ENCODE peak calls at places on chromosomes 5 and 9, in five cellular contexts. One of them, this sample, is unnamed.

GRCh38 chr5:87048156-87048555 is 219.5 kb upstream of the RASA1 start:
- DNase-seq in AG09309: no peak
- DNase-seq in brain microvascular endothelial cell: no peak
- DNase-seq in NB4: peak
- DNase-seq in Peyer's patch: no peak
- DNase-seq in this sample: no peak

GRCh38 chr5:133980652-133981051 is 12.2 kb upstream of the C5orf15 start:
- DNase-seq in brain microvascular endothelial cell: no peak
- DNase-seq in AG09309: no peak
- DNase-seq in Peyer's patch: no peak
- DNase-seq in NB4: no peak
- DNase-seq in this sample: no peak

GRCh38 chr9:92141144-92142129 is 26.2 kb upstream of the SPTLC1 start:
- DNase-seq in NB4: no peak
- DNase-seq in brain microvascular endothelial cell: no peak
- DNase-seq in AG09309: no peak
- DNase-seq in Peyer's patch: no peak
- DNase-seq in this sample: peak

GRCh38 chr9:92660266-92660665 is 9.7 kb downstream of the IPPK start:
- DNase-seq in Peyer's patch: no peak
- DNase-seq in AG09309: no peak
- DNase-seq in NB4: no peak
- DNase-seq in brain microvascular endothelial cell: no peak
- DNase-seq in this sample: no peak

GRCh38 chr9:122125158-122125890 is 32.2 kb upstream of the TTLL11 start:
- DNase-seq in NB4: peak
- DNase-seq in brain microvascular endothelial cell: peak
- DNase-seq in Peyer's patch: peak
- DNase-seq in AG09309: peak
- DNase-seq in this sample: peak

GRCh38 chr5:170552486-170553122 is 48.8 kb downstream of the KCNIP1 start:
- DNase-seq in AG09309: no peak
- DNase-seq in NB4: peak
- DNase-seq in Peyer's patch: no peak
- DNase-seq in brain microvascular endothelial cell: peak
- DNase-seq in this sample: peak

GRCh38 chr5:175710361-175710760 is 52.5 kb downstream of the HRH2 start:
- DNase-seq in brain microvascular endothelial cell: no peak
- DNase-seq in Peyer's patch: peak
- DNase-seq in NB4: no peak
- DNase-seq in AG09309: no peak
- DNase-seq in this sample: no peak

GRCh38 chr9:14400658-14400995 is 86.7 kb upstream of the NFIB start:
- DNase-seq in AG09309: no peak
- DNase-seq in brain microvascular endothelial cell: peak
- DNase-seq in Peyer's patch: no peak
- DNase-seq in NB4: peak
- DNase-seq in this sample: peak

GRCh38 chr5:17343675-17344074 is 126.2 kb downstream of the BASP1 start:
- DNase-seq in brain microvascular endothelial cell: peak
- DNase-seq in AG09309: peak
- DNase-seq in NB4: peak
- DNase-seq in Peyer's patch: no peak
- DNase-seq in this sample: peak

GRCh38 chr5:180090098-180090768 is 18.7 kb upstream of the RNF130 start:
- DNase-seq in NB4: peak
- DNase-seq in brain microvascular endothelial cell: peak
- DNase-seq in Peyer's patch: peak
- DNase-seq in AG09309: no peak
- DNase-seq in this sample: peak

GRCh38 chr9:99809586-99810357 is 11.9 kb upstream of the NR4A3 start:
- DNase-seq in AG09309: no peak
- DNase-seq in NB4: no peak
- DNase-seq in Peyer's patch: no peak
- DNase-seq in brain microvascular endothelial cell: no peak
- DNase-seq in this sample: no peak

GRCh38 chr9:100167176-100167575 is 68.1 kb downstream of the INVS start:
- DNase-seq in NB4: no peak
- DNase-seq in brain microvascular endothelial cell: peak
- DNase-seq in AG09309: no peak
- DNase-seq in Peyer's patch: no peak
- DNase-seq in this sample: peak

GRCh38 chr5:174317261-174317894 is 271.9 kb downstream of the NSG2 start:
- DNase-seq in Peyer's patch: no peak
- DNase-seq in AG09309: no peak
- DNase-seq in brain microvascular endothelial cell: peak
- DNase-seq in NB4: peak
- DNase-seq in this sample: peak

GRCh38 chr9:132797861-132798659 is 80.0 kb downstream of the AK8 start:
- DNase-seq in NB4: no peak
- DNase-seq in AG09309: no peak
- DNase-seq in brain microvascular endothelial cell: no peak
- DNase-seq in Peyer's patch: no peak
- DNase-seq in this sample: no peak

GRCh38 chr5:81980160-81980559 is 8.3 kb downstream of the ATG10 start:
- DNase-seq in brain microvascular endothelial cell: no peak
- DNase-seq in NB4: no peak
- DNase-seq in AG09309: no peak
- DNase-seq in Peyer's patch: no peak
- DNase-seq in this sample: no peak

GRCh38 chr9:78930281-78930680 is 633.4 kb downstream of the PSAT1 start:
- DNase-seq in NB4: no peak
- DNase-seq in Peyer's patch: no peak
- DNase-seq in brain microvascular endothelial cell: no peak
- DNase-seq in AG09309: no peak
- DNase-seq in this sample: no peak

GRCh38 chr5:146662229-146662628 is 146.2 kb upstream of the GPR151 start:
- DNase-seq in brain microvascular endothelial cell: peak
- DNase-seq in AG09309: no peak
- DNase-seq in Peyer's patch: no peak
- DNase-seq in NB4: peak
- DNase-seq in this sample: peak

GRCh38 chr9:94081864-94082468 is 2.3 kb upstream of the PTPDC1 start:
- DNase-seq in AG09309: no peak
- DNase-seq in NB4: no peak
- DNase-seq in Peyer's patch: no peak
- DNase-seq in brain microvascular endothelial cell: no peak
- DNase-seq in this sample: no peak

GRCh38 chr9:127210851-127211730 is 53.5 kb upstream of the GARNL3 start:
- DNase-seq in AG09309: no peak
- DNase-seq in Peyer's patch: peak
- DNase-seq in brain microvascular endothelial cell: no peak
- DNase-seq in NB4: no peak
- DNase-seq in this sample: no peak

GRCh38 chr9:131094622-131095021 is 1.7 kb upstream of the AIF1L start:
- DNase-seq in AG09309: peak
- DNase-seq in brain microvascular endothelial cell: peak
- DNase-seq in Peyer's patch: no peak
- DNase-seq in NB4: no peak
- DNase-seq in this sample: no peak

DNA sequence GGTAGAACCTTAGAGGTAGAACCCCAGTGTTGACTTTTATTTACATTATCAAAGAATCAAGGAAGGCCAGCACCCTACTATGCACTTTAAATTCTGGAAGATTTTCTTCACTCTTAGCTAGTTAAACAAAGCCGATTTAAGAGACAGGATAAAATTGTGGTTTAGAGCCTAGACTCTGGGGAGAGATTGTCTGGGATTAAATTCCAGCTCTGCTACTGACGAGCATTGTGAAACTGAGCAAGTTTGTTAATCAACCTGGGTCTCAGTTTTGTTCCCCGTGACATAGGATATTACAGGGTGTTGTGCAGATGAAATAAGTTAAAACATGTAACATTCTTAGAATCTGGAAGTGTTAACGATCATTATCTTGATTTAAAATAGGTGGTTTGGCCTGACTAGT is 83.5 kb downstream of the FEM1C start:
- DNase-seq in brain microvascular endothelial cell: no peak
- DNase-seq in Peyer's patch: no peak
- DNase-seq in NB4: no peak
- DNase-seq in AG09309: no peak
- DNase-seq in this sample: no peak
- H3K4me3 ChIP-seq in brain microvascular endothelial cell: no peak
- H3K4me3 ChIP-seq in Peyer's patch: no peak
- H3K4me3 ChIP-seq in NB4: no peak
- H3K4me3 ChIP-seq in AG09309: no peak
- H3K4me3 ChIP-seq in this sample: no peak

GRCh38 chr5:149406979-149407306 is 27.9 kb upstream of the IL17B start:
- DNase-seq in AG09309: no peak
- DNase-seq in NB4: no peak
- DNase-seq in brain microvascular endothelial cell: no peak
- DNase-seq in Peyer's patch: no peak
- DNase-seq in this sample: no peak

GRCh38 chr5:149407331-149408251 is 28.5 kb upstream of the IL17B start:
- DNase-seq in Peyer's patch: no peak
- DNase-seq in brain microvascular endothelial cell: no peak
- DNase-seq in NB4: no peak
- DNase-seq in AG09309: no peak
- DNase-seq in this sample: no peak

GRCh38 chr5:149409268-149409948 is 30.3 kb upstream of the IL17B start:
- DNase-seq in Peyer's patch: no peak
- DNase-seq in brain microvascular endothelial cell: no peak
- DNase-seq in NB4: peak
- DNase-seq in AG09309: no peak
- DNase-seq in this sample: no peak

GRCh38 chr5:149410071-149410470 is 31.0 kb upstream of the IL17B start:
- DNase-seq in AG09309: no peak
- DNase-seq in Peyer's patch: no peak
- DNase-seq in NB4: no peak
- DNase-seq in brain microvascular endothelial cell: no peak
- DNase-seq in this sample: no peak

DNA sequence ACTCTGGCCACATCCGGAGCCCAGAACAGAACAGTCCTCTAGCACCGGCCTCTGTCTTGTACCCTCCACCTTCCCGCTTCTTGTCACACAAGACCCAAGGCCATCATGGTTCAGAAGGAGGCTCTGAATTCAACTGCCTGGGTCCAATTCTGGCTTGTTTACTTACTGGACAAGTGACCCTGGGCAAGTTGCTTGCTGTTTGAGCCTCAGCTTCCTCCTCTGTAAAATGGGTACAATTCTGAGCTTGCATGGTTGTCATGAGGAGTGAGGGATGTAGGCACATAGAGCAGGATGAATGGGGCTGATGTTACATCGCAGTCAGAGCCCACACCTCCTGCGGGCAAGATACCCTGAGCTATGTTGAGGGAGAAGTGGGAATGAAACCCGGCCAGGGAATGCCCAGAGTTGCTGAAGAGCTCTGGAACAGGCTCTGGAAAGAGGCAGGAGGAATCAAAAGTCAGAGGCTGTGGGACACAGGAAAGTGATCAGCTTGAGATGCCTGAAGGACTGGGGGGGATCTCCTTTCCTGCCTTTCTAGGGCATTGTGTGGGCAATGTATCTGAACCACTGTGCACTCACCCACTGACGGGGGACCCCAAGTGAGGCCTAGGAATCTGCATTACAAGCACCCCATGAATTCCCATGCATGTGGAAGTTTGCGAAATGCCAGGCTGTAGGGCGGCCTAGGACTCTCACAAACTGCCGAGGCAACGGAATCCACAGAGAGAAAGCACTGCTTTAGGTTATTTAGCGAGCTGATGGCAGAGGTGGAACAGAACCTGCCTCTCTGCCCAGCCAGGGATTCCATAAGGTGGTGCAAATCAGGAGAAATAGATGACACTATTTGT is 29.4 kb upstream of the IL17B start:
- DNase-seq in Peyer's patch: no peak
- DNase-seq in NB4: no peak
- DNase-seq in AG09309: no peak
- DNase-seq in brain microvascular endothelial cell: no peak
- DNase-seq in this sample: no peak
- H3K4me3 ChIP-seq in Peyer's patch: peak
- H3K4me3 ChIP-seq in NB4: no peak
- H3K4me3 ChIP-seq in AG09309: peak
- H3K4me3 ChIP-seq in brain microvascular endothelial cell: peak
- H3K4me3 ChIP-seq in this sample: peak

GRCh38 chr5:84383816-84384603 is 670 bp downstream of the EDIL3 start:
- DNase-seq in Peyer's patch: peak
- DNase-seq in AG09309: no peak
- DNase-seq in brain microvascular endothelial cell: peak
- DNase-seq in NB4: peak
- DNase-seq in this sample: peak

GRCh38 chr5:84383296-84383815 is 1.3 kb downstream of the EDIL3 start:
- DNase-seq in AG09309: no peak
- DNase-seq in NB4: no peak
- DNase-seq in Peyer's patch: peak
- DNase-seq in brain microvascular endothelial cell: no peak
- DNase-seq in this sample: no peak

GRCh38 chr5:84384604-84385575 is at the start of gene EDIL3:
- DNase-seq in Peyer's patch: peak
- DNase-seq in NB4: peak
- DNase-seq in brain microvascular endothelial cell: peak
- DNase-seq in AG09309: no peak
- DNase-seq in this sample: peak

GRCh38 chr5:84381501-84382362 is 2.9 kb downstream of the EDIL3 start:
- DNase-seq in NB4: peak
- DNase-seq in Peyer's patch: no peak
- DNase-seq in brain microvascular endothelial cell: peak
- DNase-seq in AG09309: no peak
- DNase-seq in this sample: peak

DNA sequence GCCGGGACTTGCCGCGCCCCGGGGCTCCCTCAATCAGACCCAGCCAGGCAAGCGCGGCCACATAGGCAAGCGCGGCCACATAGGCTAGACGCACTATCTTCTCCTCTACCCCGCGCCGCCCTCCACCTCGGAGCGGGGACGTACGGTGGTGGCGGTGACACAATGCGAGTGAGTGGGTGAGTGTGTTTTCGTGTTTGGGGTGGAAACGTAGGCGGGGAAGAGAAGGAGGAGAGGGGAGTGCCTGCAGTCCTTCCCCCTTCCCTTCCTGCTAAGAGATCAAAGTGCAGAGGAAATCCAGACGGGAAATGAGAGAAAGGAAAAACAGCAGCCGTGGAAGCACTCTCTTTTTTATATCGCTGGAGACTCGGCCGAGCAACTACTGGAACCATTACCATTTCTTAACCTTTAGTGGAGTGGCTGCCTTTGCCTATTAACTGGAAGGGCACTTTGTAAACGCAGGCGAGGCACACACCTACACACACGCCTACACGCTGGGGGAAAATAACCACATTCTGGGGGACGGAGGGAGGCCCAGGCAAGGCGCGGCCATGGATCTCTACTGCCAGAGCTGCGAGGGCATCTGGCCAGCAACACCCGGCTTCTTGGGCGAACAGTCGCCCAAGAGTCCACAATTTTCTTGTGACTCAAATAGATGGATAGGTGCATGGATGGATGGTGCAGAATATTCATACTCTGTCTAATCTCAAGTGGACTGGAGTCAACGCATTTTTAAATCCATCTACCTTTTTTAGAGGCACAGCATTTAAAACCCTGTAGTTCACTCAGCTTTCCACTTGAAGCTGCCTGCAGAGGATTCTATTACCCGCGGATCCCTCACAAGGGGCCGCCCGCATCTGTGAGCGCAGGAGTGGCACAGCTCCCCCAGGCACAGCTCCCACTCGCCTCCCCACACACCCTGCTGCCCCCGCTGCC is 2.1 kb downstream of the EDIL3 start:
- DNase-seq in AG09309: no peak
- DNase-seq in NB4: peak
- DNase-seq in brain microvascular endothelial cell: peak
- DNase-seq in Peyer's patch: peak
- DNase-seq in this sample: peak
- H3K4me3 ChIP-seq in AG09309: peak
- H3K4me3 ChIP-seq in NB4: peak
- H3K4me3 ChIP-seq in brain microvascular endothelial cell: peak
- H3K4me3 ChIP-seq in Peyer's patch: peak
- H3K4me3 ChIP-seq in this sample: peak

GRCh38 chr5:88502179-88503064 is 233.8 kb upstream of the TMEM161B start:
- DNase-seq in brain microvascular endothelial cell: peak
- DNase-seq in AG09309: no peak
- DNase-seq in NB4: peak
- DNase-seq in Peyer's patch: no peak
- DNase-seq in this sample: peak
- H3K4me3 ChIP-seq in brain microvascular endothelial cell: peak
- H3K4me3 ChIP-seq in AG09309: no peak
- H3K4me3 ChIP-seq in NB4: peak
- H3K4me3 ChIP-seq in Peyer's patch: peak
- H3K4me3 ChIP-seq in this sample: peak

This sample was measured in astrocyte of the spinal cord.